ENCODE peak calls at places on chromosome 10, in seven cellular contexts. Y is mucosa of descending colon, E is IMR-90, D is BE2C, T is H9, R is AG09319, K is GM10248. X is an unnamed sample.

GRCh38 chr10:1706711-1707110 is 30.6 kb downstream of the ADARB2 start:
- DNase-seq in Y (no peak), E (no peak), D (no peak), T (no peak), R (no peak), K (no peak), X (no peak)

GRCh38 chr10:29353291-29353690 is 64.4 kb downstream of the LYZL1 start:
- DNase-seq in Y (no peak), E (peak; percentile 13), D (no peak), T (no peak), R (no peak), K (no peak), X (no peak)

GRCh38 chr10:113953505-113954272 is 90.0 kb upstream of the ADRB1 start:
- DNase-seq in Y (no peak), E (no peak), D (no peak), T (no peak), R (no peak), K (no peak), X (no peak)

GRCh38 chr10:3527144-3527543 is 257.9 kb downstream of the KLF6 start:
- DNase-seq in Y (no peak), E (peak; percentile 55), D (no peak), T (no peak), R (no peak), K (no peak), X (no peak)

GRCh38 chr10:8638088-8638672 is 583.7 kb downstream of the GATA3 start:
- DNase-seq in Y (no peak), E (no peak), D (peak; percentile 72), T (no peak), R (no peak), K (no peak), X (no peak)

GRCh38 chr10:102647433-102648268 is 3.4 kb downstream of the TRIM8 start:
- DNase-seq in Y (no peak), E (no peak), D (no peak), T (no peak), R (no peak), K (no peak), X (no peak)

GRCh38 chr10:128664729-128665128 is 538.5 kb upstream of the MKI67 start:
- DNase-seq in Y (no peak), E (no peak), D (no peak), T (no peak), R (no peak), K (no peak), X (no peak)

GRCh38 chr10:48195803-48196202 is 78.7 kb downstream of the FRMPD2 start:
- DNase-seq in Y (no peak), E (no peak), D (no peak), T (no peak), R (no peak), K (no peak), X (no peak)

GRCh38 chr10:79139124-79139835 is 70.5 kb downstream of the ZMIZ1 start:
- DNase-seq in Y (no peak), E (peak; percentile 97), D (no peak), T (no peak), R (no peak), K (no peak), X (no peak)

GRCh38 chr10:29926649-29927048 is 132.7 kb downstream of the JCAD start:
- DNase-seq in Y (no peak), E (peak; percentile 73), D (peak; percentile 41), T (no peak), R (no peak), K (no peak), X (peak; percentile 35)

GRCh38 chr10:99965700-99966099 is 44.0 kb downstream of the DNMBP start:
- DNase-seq in Y (no peak), E (no peak), D (no peak), T (no peak), R (no peak), K (no peak), X (no peak)

GRCh38 chr10:29635711-29636144 is 957 bp upstream of the SVIL start:
- DNase-seq in Y (no peak), E (peak; percentile 18), D (no peak), T (peak; percentile 59), R (no peak), K (no peak), X (peak; percentile 40)

GRCh38 chr10:97550336-97551149 is 22.0 kb upstream of the ANKRD2 start:
- DNase-seq in Y (no peak), E (no peak), D (no peak), T (peak; percentile 76), R (no peak), K (no peak), X (no peak)

GRCh38 chr10:29878492-29878891 is 180.9 kb downstream of the JCAD start:
- DNase-seq in Y (no peak), E (no peak), D (no peak), T (no peak), R (no peak), K (no peak), X (no peak)

GRCh38 chr10:84820121-84820520 is 491.7 kb downstream of the CCSER2 start:
- DNase-seq in Y (peak; percentile 43), E (no peak), D (no peak), T (no peak), R (no peak), K (no peak), X (no peak)

GRCh38 chr10:69912584-69912983 is 110.9 kb downstream of the COL13A1 start:
- DNase-seq in Y (peak; percentile 66), E (no peak), D (no peak), T (no peak), R (no peak), K (no peak), X (no peak)

GRCh38 chr10:8033812-8034665 is 20.4 kb upstream of the GATA3 start:
- DNase-seq in Y (no peak), E (no peak), D (no peak), T (peak; percentile 60), R (no peak), K (peak; percentile 22), X (peak; percentile 46)

GRCh38 chr10:102302611-102303010 is 57.3 kb downstream of the GBF1 start:
- DNase-seq in Y (no peak), E (no peak), D (no peak), T (no peak), R (no peak), K (no peak), X (no peak)

GRCh38 chr10:76036410-76036940 is 605.1 kb downstream of the LRMDA start:
- DNase-seq in Y (peak; percentile 82), E (peak; percentile 56), D (peak; percentile 61), T (peak; percentile 75), R (peak; percentile 45), K (peak; percentile 73), X (peak; percentile 81)

GRCh38 chr10:76034236-76035009 is 603.0 kb downstream of the LRMDA start:
- DNase-seq in Y (peak; percentile 10), E (no peak), D (peak; percentile 55), T (no peak), R (no peak), K (no peak), X (peak; percentile 56)

GRCh38 chr10:76035010-76035727 is 603.7 kb downstream of the LRMDA start:
- DNase-seq in Y (no peak), E (no peak), D (no peak), T (no peak), R (no peak), K (no peak), X (peak; percentile 26)

GRCh38 chr10:76036962-76037361 is 605.5 kb downstream of the LRMDA start:
- DNase-seq in Y (peak; percentile 75), E (no peak), D (no peak), T (no peak), R (no peak), K (no peak), X (no peak)

DNA sequence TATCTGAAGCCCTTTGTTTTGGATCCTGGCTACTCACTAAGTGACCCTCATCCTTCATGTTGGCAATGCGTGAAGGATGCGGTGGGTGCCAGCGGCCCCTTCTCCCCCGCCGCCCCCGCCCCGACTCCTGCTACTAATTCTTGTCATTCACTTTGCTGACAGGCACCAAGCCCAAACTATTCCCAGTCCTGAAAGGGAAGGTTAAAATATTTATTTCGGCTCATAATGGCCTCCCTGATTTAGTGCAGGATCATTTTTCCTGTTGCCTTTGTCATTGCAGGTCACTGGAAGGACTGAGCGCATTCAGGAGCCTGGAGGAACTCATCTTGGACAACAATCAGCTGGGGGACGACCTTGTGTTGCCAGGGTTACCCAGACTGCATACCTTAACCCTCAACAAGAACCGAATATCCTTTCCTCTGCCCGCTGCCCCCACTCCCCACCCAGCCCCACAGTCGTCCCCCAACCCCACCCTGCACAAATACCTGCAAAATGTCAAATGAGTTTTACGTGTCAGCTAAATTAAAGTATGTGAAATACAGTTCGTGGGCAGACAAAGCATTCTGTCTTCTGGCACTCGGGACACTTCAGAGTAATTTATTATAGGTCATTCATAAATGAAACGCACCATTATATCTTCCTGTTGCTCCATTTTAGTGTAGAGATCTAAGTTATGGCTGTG is 604.4 kb downstream of the LRMDA start:
- DNase-seq in Y (no peak), E (no peak), D (no peak), T (no peak), R (no peak), K (no peak), X (peak; percentile 60)
- TF ChIP-seq CTCF in Y (no peak), E (no peak), D (no peak), T (no peak), R (no peak), K (no peak), X (no peak)

DNA sequence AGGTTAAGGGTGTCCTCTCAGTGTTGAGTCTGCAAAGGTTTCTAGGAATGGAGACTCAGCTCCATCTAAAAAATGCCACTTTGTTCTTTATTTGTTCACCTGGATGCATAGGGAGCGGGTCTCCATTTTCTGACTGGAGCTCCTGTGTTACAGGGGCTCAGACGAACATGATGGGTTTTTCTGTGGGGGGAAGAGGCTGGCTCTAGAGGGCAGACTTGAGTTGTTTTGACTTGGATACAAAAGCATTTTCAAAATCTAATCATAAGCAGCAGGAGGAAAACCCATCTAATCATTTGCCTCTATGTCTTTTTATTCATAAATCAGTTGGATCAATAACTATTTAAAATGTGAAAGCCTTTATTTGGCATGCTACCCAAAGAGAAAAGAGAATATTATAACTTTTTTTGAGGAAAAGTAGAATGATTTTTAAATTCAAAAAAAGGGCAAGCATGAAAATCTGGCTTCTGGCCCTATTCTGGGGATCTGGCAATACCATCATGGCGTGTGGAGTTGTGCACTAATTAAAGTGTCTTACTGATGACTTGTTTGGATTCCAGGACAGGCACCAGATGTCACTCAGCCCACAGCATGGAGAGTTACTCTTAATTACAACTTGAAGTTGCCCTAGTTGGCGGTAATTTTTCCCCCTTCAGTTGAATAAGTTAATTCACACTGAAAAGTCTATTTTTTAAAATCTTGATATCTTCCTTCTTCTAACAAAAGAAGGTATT is 594.9 kb downstream of the REEP3 start:
- DNase-seq in Y (peak; percentile 67), E (no peak), D (peak; percentile 50), T (peak; percentile 57), R (no peak), K (peak; percentile 9), X (peak; percentile 22)
- TF ChIP-seq CTCF in Y (no peak), E (peak; percentile 34), D (peak; percentile 79), T (peak; percentile 74), R (no peak), K (peak; percentile 58), X (peak; percentile 33)

DNA sequence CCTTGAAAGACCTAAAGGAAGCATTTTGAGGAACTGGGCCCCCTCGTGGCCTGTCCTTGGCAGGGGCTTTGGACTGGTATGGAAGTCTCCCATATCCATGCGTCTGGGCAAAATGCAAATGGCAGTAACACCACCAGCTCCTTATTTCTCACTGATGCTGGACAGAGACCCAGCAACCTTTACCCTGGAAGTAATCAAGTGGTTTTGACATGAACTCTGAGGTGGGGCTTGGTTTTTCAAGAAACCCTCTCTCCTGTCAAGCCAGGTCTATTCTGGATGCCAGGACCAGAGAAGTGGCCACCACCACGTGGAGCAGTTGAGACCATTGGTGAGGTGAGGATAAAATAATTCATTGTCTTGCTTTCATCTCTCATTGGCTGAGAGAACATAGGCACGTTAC is 84.4 kb downstream of the OTUD1 start:
- DNase-seq in Y (no peak), E (no peak), D (no peak), T (peak; percentile 28), R (no peak), K (no peak), X (no peak)
- TF ChIP-seq CTCF in Y (no peak), E (no peak), D (no peak), T (peak; percentile 37), R (no peak), K (no peak), X (no peak)

GRCh38 chr10:131242007-131242406 is 69.5 kb downstream of the TCERG1L start:
- DNase-seq in Y (peak; percentile 2), E (no peak), D (peak; percentile 24), T (peak; percentile 60), R (no peak), K (no peak), X (peak; percentile 70)
- TF ChIP-seq CTCF in Y (no peak), E (no peak), D (no peak), T (peak; percentile 82), R (no peak), K (no peak), X (peak; percentile 53)